ENCODE peak calls at places on chromosome 1, in four cellular contexts. One of them, this sample, is unnamed.

GRCh38 chr1:231937013-231937754 is 310.6 kb downstream of the DISC1 start:
- DNase-seq in PC-3: peak; percentile 69
- DNase-seq in GM23248: no peak
- DNase-seq in SK-N-SH: peak; percentile 72
- DNase-seq in this sample: no peak

GRCh38 chr1:12180315-12180714 is 13.5 kb downstream of the TNFRSF1B start:
- DNase-seq in PC-3: no peak
- DNase-seq in SK-N-SH: no peak
- DNase-seq in GM23248: no peak
- DNase-seq in this sample: no peak

GRCh38 chr1:156244126-156244525 is 2.1 kb downstream of the BGLAP start:
- DNase-seq in GM23248: no peak
- DNase-seq in SK-N-SH: peak; percentile 78
- DNase-seq in PC-3: no peak
- DNase-seq in this sample: no peak

GRCh38 chr1:10692401-10693021 is 103.9 kb downstream of the CASZ1 start:
- DNase-seq in PC-3: peak; percentile 66
- DNase-seq in SK-N-SH: peak; percentile 74
- DNase-seq in GM23248: peak; percentile 10
- DNase-seq in this sample: no peak

GRCh38 chr1:23177438-23178380 is 9.1 kb upstream of the LUZP1 start:
- DNase-seq in GM23248: peak; percentile 92
- DNase-seq in PC-3: peak; percentile 67
- DNase-seq in SK-N-SH: peak; percentile 95
- DNase-seq in this sample: peak; percentile 85

GRCh38 chr1:185317886-185318310 is 855 bp upstream of the IVNS1ABP start:
- DNase-seq in GM23248: peak; percentile 64
- DNase-seq in PC-3: no peak
- DNase-seq in SK-N-SH: peak; percentile 34
- DNase-seq in this sample: peak; percentile 52

GRCh38 chr1:229822026-229822425 is 196.0 kb downstream of the URB2 start:
- DNase-seq in GM23248: no peak
- DNase-seq in SK-N-SH: no peak
- DNase-seq in PC-3: no peak
- DNase-seq in this sample: no peak

GRCh38 chr1:58290685-58291372 is 255.7 kb downstream of the OMA1 start:
- DNase-seq in GM23248: peak; percentile 47
- DNase-seq in SK-N-SH: no peak
- DNase-seq in PC-3: no peak
- DNase-seq in this sample: peak; percentile 85

GRCh38 chr1:206700445-206701036 is 15.8 kb downstream of the MAPKAPK2 start:
- DNase-seq in GM23248: peak; percentile 64
- DNase-seq in PC-3: no peak
- DNase-seq in SK-N-SH: no peak
- DNase-seq in this sample: no peak

GRCh38 chr1:62398377-62398776 is 38.5 kb upstream of the USP1 start:
- DNase-seq in PC-3: peak; percentile 52
- DNase-seq in GM23248: peak; percentile 95
- DNase-seq in SK-N-SH: no peak
- DNase-seq in this sample: no peak

GRCh38 chr1:177243773-177244172 is 73.0 kb downstream of the BRINP2 start:
- DNase-seq in PC-3: no peak
- DNase-seq in GM23248: no peak
- DNase-seq in SK-N-SH: no peak
- DNase-seq in this sample: no peak

GRCh38 chr1:223775054-223775453 is 62.7 kb downstream of the CAPN2 start:
- DNase-seq in SK-N-SH: no peak
- DNase-seq in PC-3: no peak
- DNase-seq in GM23248: peak; percentile 71
- DNase-seq in this sample: no peak

GRCh38 chr1:27144920-27145661 is 9.8 kb downstream of the SLC9A1 start:
- DNase-seq in SK-N-SH: no peak
- DNase-seq in GM23248: peak; percentile 82
- DNase-seq in PC-3: no peak
- DNase-seq in this sample: peak; percentile 50

GRCh38 chr1:147080013-147080661 is 92.1 kb downstream of the PRKAB2 start:
- DNase-seq in GM23248: peak; percentile 35
- DNase-seq in SK-N-SH: peak; percentile 24
- DNase-seq in PC-3: no peak
- DNase-seq in this sample: peak; percentile 57

GRCh38 chr1:38061883-38062328 is 15.3 kb upstream of the POU3F1 start:
- DNase-seq in PC-3: no peak
- DNase-seq in GM23248: no peak
- DNase-seq in SK-N-SH: no peak
- DNase-seq in this sample: no peak

GRCh38 chr1:228344631-228345072 is 62.0 kb downstream of the TRIM11 start:
- DNase-seq in GM23248: no peak
- DNase-seq in SK-N-SH: no peak
- DNase-seq in PC-3: peak; percentile 22
- DNase-seq in this sample: no peak

GRCh38 chr1:25796807-25797458 is 3.1 kb upstream of the SELENON start:
- DNase-seq in GM23248: peak; percentile 81
- DNase-seq in PC-3: peak; percentile 84
- DNase-seq in SK-N-SH: peak; percentile 71
- DNase-seq in this sample: peak; percentile 95

GRCh38 chr1:181258971-181259745 is 170.7 kb downstream of the IER5 start:
- DNase-seq in SK-N-SH: no peak
- DNase-seq in PC-3: no peak
- DNase-seq in GM23248: no peak
- DNase-seq in this sample: no peak

GRCh38 chr1:162587347-162587746 is 25.8 kb downstream of the UAP1 start:
- DNase-seq in GM23248: no peak
- DNase-seq in PC-3: peak; percentile 76
- DNase-seq in SK-N-SH: no peak
- DNase-seq in this sample: no peak

GRCh38 chr1:53576381-53576801 is 117.2 kb downstream of the DMRTB1 start:
- DNase-seq in GM23248: no peak
- DNase-seq in PC-3: no peak
- DNase-seq in SK-N-SH: peak; percentile 63
- DNase-seq in this sample: no peak

GRCh38 chr1:91564888-91565700 is 64.4 kb downstream of the CDC7 start:
- DNase-seq in GM23248: peak; percentile 86
- DNase-seq in SK-N-SH: no peak
- DNase-seq in PC-3: no peak
- DNase-seq in this sample: no peak

GRCh38 chr1:94698759-94699502 is 121.2 kb upstream of the SLC44A3 start:
- DNase-seq in PC-3: peak; percentile 16
- DNase-seq in GM23248: peak; percentile 71
- DNase-seq in SK-N-SH: no peak
- DNase-seq in this sample: no peak

GRCh38 chr1:183807549-183808168 is 2.7 kb downstream of the RGL1 start:
- DNase-seq in GM23248: peak; percentile 85
- DNase-seq in SK-N-SH: no peak
- DNase-seq in PC-3: peak; percentile 73
- DNase-seq in this sample: no peak

GRCh38 chr1:23964790-23965740 is 5.4 kb downstream of the PNRC2 start:
- DNase-seq in GM23248: peak; percentile 42
- DNase-seq in PC-3: no peak
- DNase-seq in SK-N-SH: no peak
- DNase-seq in this sample: no peak

GRCh38 chr1:83573776-83574175 is 425.2 kb downstream of the TTLL7 start:
- DNase-seq in PC-3: no peak
- DNase-seq in SK-N-SH: no peak
- DNase-seq in GM23248: no peak
- DNase-seq in this sample: no peak

DNA sequence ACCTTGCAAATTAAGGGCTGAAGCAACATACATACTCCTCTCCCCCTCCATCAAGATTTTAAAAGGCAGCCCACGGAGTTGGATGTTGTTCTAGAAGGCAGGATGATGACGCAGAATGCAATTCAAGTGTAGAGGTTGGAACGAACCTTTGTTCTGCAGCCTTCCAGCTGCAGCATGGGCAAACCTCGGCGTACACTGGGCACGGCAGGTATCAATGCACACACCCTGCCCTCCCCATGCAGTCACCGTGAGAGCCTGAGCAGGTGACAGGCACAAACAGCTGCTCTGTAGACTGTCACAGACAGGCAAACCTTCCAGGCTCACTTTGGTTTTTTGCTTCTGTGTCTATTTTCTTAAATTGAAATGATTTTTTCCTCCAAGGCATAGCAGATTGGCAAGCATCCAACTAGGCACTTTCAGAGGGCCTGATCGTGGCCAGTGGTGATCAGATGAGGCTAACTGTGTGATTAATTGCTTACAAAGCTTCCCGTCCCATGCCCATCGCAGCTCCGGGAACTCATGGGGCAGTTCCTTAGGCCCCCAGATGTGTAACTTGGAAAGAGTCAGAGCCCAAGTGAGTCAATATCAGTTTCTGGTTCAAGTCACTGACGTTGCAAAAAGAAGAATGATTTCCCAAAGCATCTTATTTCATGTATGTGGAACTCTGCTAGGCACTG is 82.3 kb downstream of the ITPKB start:
- DNase-seq in GM23248: peak; percentile 93
- DNase-seq in SK-N-SH: peak; percentile 68
- DNase-seq in PC-3: peak; percentile 66
- DNase-seq in this sample: no peak
- H3F3A ChIP-seq in GM23248: peaks cover 10% of the 10 kb centered on the region
- H3F3A ChIP-seq in SK-N-SH: no peaks in the 10 kb centered on the region
- H3F3A ChIP-seq in PC-3: no peaks in the 10 kb centered on the region
- H3F3A ChIP-seq in this sample: peaks cover 7% of the 10 kb centered on the region

DNA sequence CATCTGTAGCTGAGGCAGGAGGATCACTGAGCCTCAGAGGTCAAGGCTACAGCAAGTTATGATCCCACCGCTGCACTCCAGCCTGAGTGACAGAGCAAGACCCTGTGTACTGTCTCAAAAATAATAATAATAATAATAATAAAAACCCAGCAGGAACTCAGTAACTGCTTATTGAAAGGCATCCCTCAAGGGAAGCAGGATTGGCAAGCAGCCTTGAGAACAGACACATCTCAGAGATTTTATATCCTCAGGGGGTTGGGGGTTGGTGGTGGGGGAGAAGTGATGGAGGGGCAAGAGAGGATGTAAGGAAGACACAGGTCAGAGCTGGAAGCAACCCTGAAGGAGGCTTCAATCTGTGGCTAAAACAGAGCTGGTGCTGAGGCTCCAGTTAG is 29.6 kb downstream of the GNB1 start:
- DNase-seq in SK-N-SH: no peak
- DNase-seq in PC-3: no peak
- DNase-seq in GM23248: no peak
- DNase-seq in this sample: no peak
- H3F3A ChIP-seq in SK-N-SH: peaks cover 26% of the 10 kb centered on the region
- H3F3A ChIP-seq in PC-3: peaks cover 4% of the 10 kb centered on the region
- H3F3A ChIP-seq in GM23248: peaks cover 59% of the 10 kb centered on the region
- H3F3A ChIP-seq in this sample: peaks cover 21% of the 10 kb centered on the region

GRCh38 chr1:204507317-204508105 is 8.7 kb upstream of the MDM4 start:
- DNase-seq in SK-N-SH: peak; percentile 59
- DNase-seq in GM23248: peak; percentile 66
- DNase-seq in PC-3: peak; percentile 86
- DNase-seq in this sample: peak; percentile 94
- H3F3A ChIP-seq in SK-N-SH: peaks cover 36% of the 10 kb centered on the region
- H3F3A ChIP-seq in GM23248: peaks cover 30% of the 10 kb centered on the region
- H3F3A ChIP-seq in PC-3: peaks cover 13% of the 10 kb centered on the region
- H3F3A ChIP-seq in this sample: no peaks in the 10 kb centered on the region

DNA sequence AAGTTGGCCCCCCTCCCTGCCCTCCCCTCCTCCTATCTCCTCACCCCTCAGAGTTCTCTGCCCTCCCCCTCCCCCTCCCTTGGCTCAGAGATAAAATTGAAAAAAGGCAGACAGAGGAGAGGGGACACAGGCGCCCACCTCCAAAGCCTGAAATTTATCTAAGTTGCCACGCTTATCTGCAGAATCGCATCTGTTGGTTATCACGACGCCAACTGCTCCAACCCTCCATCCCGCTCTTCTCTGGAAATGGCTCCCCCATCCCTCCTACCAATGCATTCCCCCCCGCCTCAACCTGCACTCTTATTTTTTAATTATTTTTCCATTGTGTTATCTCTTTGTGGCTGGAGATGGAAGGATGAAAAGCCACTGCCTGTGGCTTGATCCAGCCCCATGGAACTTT is 90.3 kb downstream of the TAS1R2 start:
- DNase-seq in PC-3: no peak
- DNase-seq in SK-N-SH: peak; percentile 57
- DNase-seq in GM23248: no peak
- DNase-seq in this sample: no peak
- H3F3A ChIP-seq in PC-3: no peaks in the 10 kb centered on the region
- H3F3A ChIP-seq in SK-N-SH: no peaks in the 10 kb centered on the region
- H3F3A ChIP-seq in GM23248: no peaks in the 10 kb centered on the region
- H3F3A ChIP-seq in this sample: no peaks in the 10 kb centered on the region

DNA sequence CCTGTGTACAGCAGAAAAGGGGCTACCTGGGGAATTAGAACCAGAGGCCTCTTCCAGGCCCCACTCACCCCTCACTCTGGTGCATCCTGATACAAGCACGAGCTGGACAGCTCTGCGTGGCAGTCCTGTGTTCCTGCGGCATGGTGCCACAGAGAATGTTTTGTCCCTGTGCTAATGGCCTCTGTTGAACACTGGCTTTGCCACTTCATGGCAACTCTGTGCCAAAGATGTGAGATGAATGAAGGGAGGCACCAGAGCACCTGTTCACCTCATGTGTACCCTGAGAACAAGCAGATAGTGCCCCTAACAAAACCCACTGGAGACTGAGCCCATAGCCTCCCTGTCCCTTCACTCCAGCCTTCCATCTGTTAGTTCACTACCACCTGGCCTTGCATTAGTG is 199.3 kb upstream of the COA6 start:
- DNase-seq in SK-N-SH: no peak
- DNase-seq in PC-3: no peak
- DNase-seq in GM23248: no peak
- DNase-seq in this sample: no peak
- H3F3A ChIP-seq in SK-N-SH: no peaks in the 10 kb centered on the region
- H3F3A ChIP-seq in PC-3: no peaks in the 10 kb centered on the region
- H3F3A ChIP-seq in GM23248: no peaks in the 10 kb centered on the region
- H3F3A ChIP-seq in this sample: no peaks in the 10 kb centered on the region

GRCh38 chr1:43348809-43349593 is 9.8 kb upstream of the CDC20 start:
- DNase-seq in GM23248: peak; percentile 54
- DNase-seq in PC-3: peak; percentile 91
- DNase-seq in SK-N-SH: peak; percentile 98
- DNase-seq in this sample: peak; percentile 96

GRCh38 chr1:43344267-43344666 is 6.6 kb downstream of the MPL start:
- DNase-seq in PC-3: no peak
- DNase-seq in GM23248: no peak
- DNase-seq in SK-N-SH: no peak
- DNase-seq in this sample: no peak

GRCh38 chr1:43348343-43348808 is 10.4 kb upstream of the CDC20 start:
- DNase-seq in SK-N-SH: no peak
- DNase-seq in PC-3: no peak
- DNase-seq in GM23248: no peak
- DNase-seq in this sample: no peak

GRCh38 chr1:43345119-43345518 is 7.5 kb downstream of the MPL start:
- DNase-seq in GM23248: no peak
- DNase-seq in SK-N-SH: no peak
- DNase-seq in PC-3: peak; percentile 32
- DNase-seq in this sample: no peak

GRCh38 chr1:43346636-43347035 is 9.0 kb downstream of the MPL start:
- DNase-seq in SK-N-SH: no peak
- DNase-seq in PC-3: no peak
- DNase-seq in GM23248: no peak
- DNase-seq in this sample: no peak
- H3F3A ChIP-seq in SK-N-SH: peaks cover 10% of the 10 kb centered on the region
- H3F3A ChIP-seq in PC-3: no peaks in the 10 kb centered on the region
- H3F3A ChIP-seq in GM23248: peaks cover 16% of the 10 kb centered on the region
- H3F3A ChIP-seq in this sample: peaks cover 13% of the 10 kb centered on the region